ENCODE peak calls at places on chromosome 1, in four cellular contexts. Z is stimulated activated CD4-positive, alpha-beta T cell treated with anti-CD3 and anti-CD28 coated beads, Interleukin-15, amount 100 ng/mL, for 24 hours; V is stimulated activated naive CD4-positive, alpha-beta T cell treated with Interleukin-2 at 50 U/mL for 16 hours; H is brain microvascular endothelial cell. W is an unnamed sample.

GRCh38 chr1:207084701-207085180 is 3.9 kb upstream of the C4BPB start:
- DNase-seq in H (peak; percentile 59), Z (peak; percentile 60), V (peak; percentile 25), W (peak; percentile 63)

GRCh38 chr1:191517826-191518225 is 640.4 kb upstream of the RGS18 start:
- DNase-seq in H (no peak), Z (no peak), V (no peak), W (no peak)

GRCh38 chr1:70966018-70966638 is 81.5 kb downstream of the PTGER3 start:
- DNase-seq in Z (no peak), H (no peak), V (no peak), W (peak; percentile 26)

GRCh38 chr1:159993911-159994310 is 37.9 kb downstream of the PIGM start:
- DNase-seq in H (no peak), V (no peak), Z (no peak), W (no peak)

GRCh38 chr1:80801691-80802090 is 999.0 kb upstream of the ADGRL2 start:
- DNase-seq in V (no peak), Z (no peak), H (no peak), W (no peak)

GRCh38 chr1:72280714-72281113 is 1.6 kb downstream of the NEGR1 start:
- DNase-seq in V (no peak), H (no peak), Z (no peak), W (peak; percentile 40)

GRCh38 chr1:118504867-118505266 is 319.8 kb upstream of the SPAG17 start:
- DNase-seq in V (no peak), Z (no peak), H (no peak), W (no peak)

GRCh38 chr1:42932442-42932941 is 26.2 kb downstream of the SLC2A1 start:
- DNase-seq in V (no peak), H (no peak), Z (no peak), W (no peak)

GRCh38 chr1:3775498-3776230 is 3.1 kb downstream of the SMIM1 start:
- DNase-seq in H (peak; percentile 34), V (peak; percentile 50), Z (peak; percentile 67), W (peak; percentile 44)

GRCh38 chr1:8649027-8649426 is 168.4 kb downstream of the RERE start:
- DNase-seq in Z (no peak), V (no peak), H (no peak), W (no peak)

GRCh38 chr1:91737650-91738049 is 148.3 kb downstream of the TGFBR3 start:
- DNase-seq in H (no peak), V (no peak), Z (no peak), W (no peak)

GRCh38 chr1:115218696-115219095 is 119.4 kb downstream of the NGF start:
- DNase-seq in H (no peak), V (no peak), Z (no peak), W (peak; percentile 36)

GRCh38 chr1:54835970-54836369 is 34.8 kb upstream of the TTC22 start:
- DNase-seq in H (no peak), V (no peak), Z (no peak), W (no peak)

GRCh38 chr1:38117444-38117887 is 70.9 kb upstream of the POU3F1 start:
- DNase-seq in Z (no peak), H (no peak), V (no peak), W (no peak)

GRCh38 chr1:199545780-199546179 is 481.7 kb upstream of the NR5A2 start:
- DNase-seq in V (no peak), H (no peak), Z (no peak), W (peak; percentile 13)

GRCh38 chr1:117964290-117965038 is 34.9 kb downstream of the WDR3 start:
- DNase-seq in Z (no peak), V (no peak), H (no peak), W (peak; percentile 15)

GRCh38 chr1:204630460-204630905 is 55.1 kb downstream of the LRRN2 start:
- DNase-seq in H (no peak), Z (no peak), V (no peak), W (no peak)

GRCh38 chr1:15401391-15402055 is 8.2 kb upstream of the EFHD2 start:
- DNase-seq in H (no peak), V (no peak), Z (no peak), W (no peak)

GRCh38 chr1:234642428-234642827 is 32.5 kb upstream of the IRF2BP2 start:
- DNase-seq in H (no peak), Z (no peak), V (no peak), W (no peak)

GRCh38 chr1:12144236-12144635 is 22.6 kb upstream of the TNFRSF1B start:
- DNase-seq in H (no peak), V (no peak), Z (no peak), W (no peak)

GRCh38 chr1:207058252-207058651 is 5.2 kb downstream of the PFKFB2 start:
- DNase-seq in H (no peak), Z (no peak), V (no peak), W (no peak)

GRCh38 chr1:1211541-1212511 is 2.1 kb downstream of the TNFRSF4 start:
- DNase-seq in V (no peak), Z (peak; percentile 20), H (no peak), W (no peak)

GRCh38 chr1:181089777-181090505 is 1.4 kb downstream of the IER5 start:
- DNase-seq in Z (peak; percentile 82), H (no peak), V (peak; percentile 75), W (peak; percentile 75)

GRCh38 chr1:3030663-3031381 is 9.6 kb downstream of the ACTRT2 start:
- DNase-seq in H (no peak), V (no peak), Z (no peak), W (no peak)

GRCh38 chr1:101089608-101090007 is 64.0 kb upstream of the DPH5 start:
- DNase-seq in V (no peak), H (no peak), Z (no peak), W (no peak)

GRCh38 chr1:76281306-76281705 is 206.8 kb downstream of the ST6GALNAC3 start:
- DNase-seq in H (no peak), V (no peak), Z (no peak), W (no peak)

GRCh38 chr1:17723684-17724083 is 31.4 kb upstream of the ACTL8 start:
- DNase-seq in Z (no peak), H (no peak), V (no peak), W (no peak)

GRCh38 chr1:221240652-221241051 is 361.4 kb downstream of the HLX start:
- DNase-seq in V (no peak), H (no peak), Z (no peak), W (no peak)

GRCh38 chr1:158087320-158087927 is 93.3 kb upstream of the CD1D start:
- DNase-seq in H (peak; percentile 81), Z (peak; percentile 53), V (no peak), W (peak; percentile 81)

GRCh38 chr1:39646232-39647081 is 7.0 kb upstream of the HEYL start:
- DNase-seq in V (no peak), Z (no peak), H (peak; percentile 76), W (peak; percentile 64)

GRCh38 chr1:26862781-26863676 is at the start of gene SFN:
- DNase-seq in H (no peak), Z (peak; percentile 73), V (peak; percentile 21), W (no peak)